ENCODE peak calls at places on chromosomes 5 and 9, in four cellular contexts. One of them, this sample, is unnamed.

GRCh38 chr5:178327931-178328711 is 95.5 kb upstream of the PHYKPL start:
- DNase-seq in breast epithelium: no peak
- DNase-seq in A549: no peak
- DNase-seq in uterus: no peak
- DNase-seq in this sample: no peak

GRCh38 chr5:120240716-120241115 is 223.4 kb upstream of the PRR16 start:
- DNase-seq in breast epithelium: no peak
- DNase-seq in A549: no peak
- DNase-seq in uterus: no peak
- DNase-seq in this sample: no peak

GRCh38 chr9:84170521-84171141 is 169.9 kb downstream of the SLC28A3 start:
- DNase-seq in breast epithelium: peak; percentile 61
- DNase-seq in A549: peak; percentile 37
- DNase-seq in uterus: peak; percentile 59
- DNase-seq in this sample: no peak

GRCh38 chr5:18487928-18488480 is 853.7 kb downstream of the TAF11L14 start:
- DNase-seq in breast epithelium: no peak
- DNase-seq in A549: no peak
- DNase-seq in uterus: no peak
- DNase-seq in this sample: no peak

GRCh38 chr9:109816490-109816889 is 36.5 kb downstream of the PALM2AKAP2 start:
- DNase-seq in breast epithelium: peak; percentile 46
- DNase-seq in A549: peak; percentile 71
- DNase-seq in uterus: no peak
- DNase-seq in this sample: no peak

GRCh38 chr5:133423618-133424282 is 188.6 kb downstream of the FSTL4 start:
- DNase-seq in breast epithelium: no peak
- DNase-seq in A549: peak; percentile 53
- DNase-seq in uterus: peak; percentile 46
- DNase-seq in this sample: peak; percentile 59

GRCh38 chr5:53091304-53091703 is 18.3 kb downstream of the MOCS2 start:
- DNase-seq in breast epithelium: no peak
- DNase-seq in A549: no peak
- DNase-seq in uterus: no peak
- DNase-seq in this sample: no peak

GRCh38 chr5:113166710-113167366 is 190.2 kb downstream of the DCP2 start:
- DNase-seq in breast epithelium: no peak
- DNase-seq in A549: peak; percentile 4
- DNase-seq in uterus: no peak
- DNase-seq in this sample: no peak

GRCh38 chr5:108529381-108529780 is 147.5 kb upstream of the FBXL17 start:
- DNase-seq in breast epithelium: no peak
- DNase-seq in A549: no peak
- DNase-seq in uterus: no peak
- DNase-seq in this sample: no peak

GRCh38 chr9:30078195-30078594 is 2306.2 kb upstream of the ACO1 start:
- DNase-seq in breast epithelium: no peak
- DNase-seq in A549: no peak
- DNase-seq in uterus: no peak
- DNase-seq in this sample: no peak

GRCh38 chr9:68844623-68845612 is 139.9 kb downstream of the PIP5K1B start:
- DNase-seq in breast epithelium: no peak
- DNase-seq in A549: peak; percentile 24
- DNase-seq in uterus: peak; percentile 38
- DNase-seq in this sample: no peak

GRCh38 chr5:16140417-16140816 is 39.2 kb downstream of the MARCHF11 start:
- DNase-seq in breast epithelium: no peak
- DNase-seq in A549: no peak
- DNase-seq in uterus: no peak
- DNase-seq in this sample: no peak

GRCh38 chr5:67095346-67095871 is 101.2 kb downstream of the CD180 start:
- DNase-seq in breast epithelium: peak; percentile 67
- DNase-seq in A549: peak; percentile 50
- DNase-seq in uterus: peak; percentile 75
- DNase-seq in this sample: no peak

GRCh38 chr5:145863005-145863404 is 9.8 kb downstream of the GRXCR2 start:
- DNase-seq in breast epithelium: no peak
- DNase-seq in A549: no peak
- DNase-seq in uterus: no peak
- DNase-seq in this sample: no peak

GRCh38 chr5:125525356-125525755 is 778.9 kb upstream of the ZNF608 start:
- DNase-seq in breast epithelium: no peak
- DNase-seq in A549: no peak
- DNase-seq in uterus: no peak
- DNase-seq in this sample: no peak

GRCh38 chr9:17761984-17762676 is 183.3 kb downstream of the SH3GL2 start:
- DNase-seq in breast epithelium: no peak
- DNase-seq in A549: no peak
- DNase-seq in uterus: no peak
- DNase-seq in this sample: no peak

GRCh38 chr9:3004572-3004971 is 160.7 kb upstream of the PUM3 start:
- DNase-seq in breast epithelium: no peak
- DNase-seq in A549: no peak
- DNase-seq in uterus: no peak
- DNase-seq in this sample: no peak

GRCh38 chr9:99177576-99178365 is 44.0 kb downstream of the ALG2 start:
- DNase-seq in breast epithelium: no peak
- DNase-seq in A549: no peak
- DNase-seq in uterus: no peak
- DNase-seq in this sample: no peak

GRCh38 chr9:95104966-95105365 is 212.5 kb downstream of the FANCC start:
- DNase-seq in breast epithelium: no peak
- DNase-seq in A549: no peak
- DNase-seq in uterus: no peak
- DNase-seq in this sample: no peak

GRCh38 chr9:23851024-23851629 is 25.1 kb upstream of the ELAVL2 start:
- DNase-seq in breast epithelium: no peak
- DNase-seq in A549: peak; percentile 2
- DNase-seq in uterus: no peak
- DNase-seq in this sample: no peak

GRCh38 chr5:7763621-7764072 is 87.3 kb downstream of the CFAP90 start:
- DNase-seq in breast epithelium: no peak
- DNase-seq in A549: no peak
- DNase-seq in uterus: no peak
- DNase-seq in this sample: no peak

GRCh38 chr9:532707-533106 is 308.8 kb upstream of the DMRT1 start:
- DNase-seq in breast epithelium: no peak
- DNase-seq in A549: no peak
- DNase-seq in uterus: no peak
- DNase-seq in this sample: no peak

DNA sequence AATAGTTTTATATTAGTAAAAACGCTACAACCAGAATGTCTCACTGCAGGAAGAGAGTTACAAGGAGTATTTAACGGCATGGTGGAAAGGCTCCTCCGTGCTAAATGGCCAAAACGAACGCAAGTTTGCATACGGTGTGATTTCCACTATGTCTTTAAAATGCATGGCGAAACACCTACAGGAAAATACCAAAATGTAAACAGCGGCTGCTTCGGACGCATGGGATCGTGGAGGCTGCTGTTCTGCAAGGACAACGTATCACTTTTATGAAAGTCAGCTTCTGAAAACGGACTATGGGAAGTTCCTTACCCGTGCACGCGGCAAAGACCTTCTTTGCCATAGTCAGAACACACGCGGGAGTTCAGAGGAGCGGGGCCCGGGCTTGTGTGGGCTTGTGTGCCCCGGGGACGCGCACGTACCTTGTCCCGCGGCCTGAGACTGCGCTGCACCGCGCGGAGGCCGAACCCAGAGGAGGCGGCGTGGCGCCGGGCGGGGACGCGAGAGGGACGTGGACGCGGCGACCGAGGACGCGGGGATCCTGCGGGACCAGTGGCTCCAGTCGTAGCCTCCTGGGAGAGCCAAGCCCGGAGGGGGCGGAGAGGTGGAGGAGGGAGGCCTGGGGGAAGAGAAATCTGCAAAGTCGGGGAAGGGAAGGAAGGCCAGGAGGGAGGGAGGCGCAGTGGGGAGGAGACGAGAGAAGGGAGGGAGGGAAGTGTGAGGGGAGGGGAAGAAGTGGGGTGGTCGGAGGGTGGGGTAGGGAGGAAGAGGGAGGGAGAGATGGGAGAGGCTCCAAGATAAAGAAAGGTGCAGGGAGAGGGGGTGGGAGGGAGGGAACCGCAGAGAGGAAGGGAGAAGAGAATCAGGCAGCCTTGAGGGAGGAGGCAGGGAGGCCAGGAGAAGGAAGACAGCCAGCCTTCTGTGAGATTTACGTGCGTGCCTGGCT is at the start of gene CMBL:
- DNase-seq in breast epithelium: no peak
- DNase-seq in A549: peak; percentile 64
- DNase-seq in uterus: peak; percentile 49
- DNase-seq in this sample: peak; percentile 56
- TF ChIP-seq POLR2A in breast epithelium: no peak
- TF ChIP-seq POLR2A in A549: peak; percentile 32
- TF ChIP-seq POLR2A in uterus: peak; percentile 25
- TF ChIP-seq POLR2A in this sample: no peak

GRCh38 chr5:25858019-25858418 is 1180.4 kb downstream of the CDH9 start:
- DNase-seq in breast epithelium: no peak
- DNase-seq in A549: peak; percentile 32
- DNase-seq in uterus: no peak
- DNase-seq in this sample: no peak
- TF ChIP-seq POLR2A in breast epithelium: no peak
- TF ChIP-seq POLR2A in A549: no peak
- TF ChIP-seq POLR2A in uterus: no peak
- TF ChIP-seq POLR2A in this sample: no peak

DNA sequence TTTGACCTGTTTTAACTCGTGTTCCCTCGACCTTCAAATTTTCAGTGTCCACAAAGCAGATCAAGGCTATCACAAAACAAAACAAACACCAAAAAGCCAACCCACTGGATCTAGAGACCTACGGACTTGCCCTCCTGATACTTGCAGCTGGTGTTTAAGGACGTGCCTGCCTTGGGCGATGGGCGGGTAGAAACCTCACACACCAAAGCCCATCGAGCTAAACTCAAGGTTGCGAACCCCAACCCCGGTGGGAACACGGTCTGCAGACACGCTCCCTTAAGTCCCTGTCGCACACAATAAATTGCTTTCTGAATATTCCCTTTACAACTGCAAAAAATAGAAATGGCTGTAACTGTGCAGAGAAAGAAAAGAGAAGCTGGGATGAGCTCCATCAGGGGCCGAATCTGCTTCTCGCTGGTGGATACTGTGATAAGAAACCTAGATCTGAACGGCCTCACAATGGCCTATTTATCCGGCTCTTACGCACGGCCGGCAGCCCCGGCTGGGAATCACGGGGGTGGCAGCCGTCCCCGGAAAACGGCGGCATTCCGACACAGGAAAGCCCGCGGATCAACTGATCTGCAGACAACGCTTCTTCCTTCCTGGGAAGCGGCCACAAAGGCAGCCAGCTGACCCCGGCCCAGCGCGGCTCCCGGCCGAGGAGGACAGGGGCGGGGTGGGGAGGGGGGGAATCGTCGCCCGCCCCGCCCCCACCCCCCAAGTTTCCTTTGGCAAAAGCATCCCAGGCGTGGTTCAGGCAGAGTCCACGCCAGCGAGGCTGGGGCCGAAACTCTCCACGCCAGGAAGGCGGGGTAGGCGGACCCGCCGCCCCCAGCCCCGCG is 247.4 kb upstream of the ANKRD55 start:
- DNase-seq in breast epithelium: peak; percentile 52
- DNase-seq in A549: no peak
- DNase-seq in uterus: peak; percentile 62
- DNase-seq in this sample: peak; percentile 18
- TF ChIP-seq POLR2A in breast epithelium: no peak
- TF ChIP-seq POLR2A in A549: no peak
- TF ChIP-seq POLR2A in uterus: no peak
- TF ChIP-seq POLR2A in this sample: no peak

GRCh38 chr9:136454026-136454796 is 14.6 kb upstream of the INPP5E start:
- DNase-seq in breast epithelium: no peak
- DNase-seq in A549: no peak
- DNase-seq in uterus: no peak
- DNase-seq in this sample: no peak
- TF ChIP-seq POLR2A in breast epithelium: no peak
- TF ChIP-seq POLR2A in A549: no peak
- TF ChIP-seq POLR2A in uterus: no peak
- TF ChIP-seq POLR2A in this sample: no peak

GRCh38 chr5:139684350-139684880 is 36.3 kb downstream of the CXXC5 start:
- DNase-seq in breast epithelium: no peak
- DNase-seq in A549: no peak
- DNase-seq in uterus: no peak
- DNase-seq in this sample: no peak
- TF ChIP-seq POLR2A in breast epithelium: no peak
- TF ChIP-seq POLR2A in A549: no peak
- TF ChIP-seq POLR2A in uterus: no peak
- TF ChIP-seq POLR2A in this sample: no peak

GRCh38 chr9:89497181-89497963 is 541 bp downstream of the SEMA4D start:
- DNase-seq in breast epithelium: no peak
- DNase-seq in A549: no peak
- DNase-seq in uterus: no peak
- DNase-seq in this sample: peak; percentile 52
- TF ChIP-seq POLR2A in breast epithelium: no peak
- TF ChIP-seq POLR2A in A549: no peak
- TF ChIP-seq POLR2A in uterus: no peak
- TF ChIP-seq POLR2A in this sample: no peak